ENCODE peak calls at places on chromosome 4, in nine cellular contexts. One of them, this sample, is unnamed.

GRCh38 chr4:48436318-48436717 is 46.8 kb upstream of the SLC10A4 start:
- DNase-seq in B cell: no peak
- DNase-seq in caudate nucleus: no peak
- DNase-seq in iris pigment epithelial cell: no peak
- DNase-seq in AG20443: no peak
- DNase-seq in aorta: no peak
- DNase-seq in bronchial epithelial cell: no peak
- DNase-seq in substantia nigra: no peak
- DNase-seq in HepG2: no peak
- DNase-seq in this sample: no peak

GRCh38 chr4:181823183-181823582 is 420.0 kb upstream of the TENM3 start:
- DNase-seq in aorta: no peak
- DNase-seq in HepG2: no peak
- DNase-seq in bronchial epithelial cell: no peak
- DNase-seq in B cell: no peak
- DNase-seq in iris pigment epithelial cell: no peak
- DNase-seq in caudate nucleus: no peak
- DNase-seq in substantia nigra: no peak
- DNase-seq in AG20443: no peak
- DNase-seq in this sample: no peak

GRCh38 chr4:57254727-57255126 is 144.5 kb upstream of the IGFBP7 start:
- DNase-seq in B cell: no peak
- DNase-seq in substantia nigra: no peak
- DNase-seq in iris pigment epithelial cell: no peak
- DNase-seq in bronchial epithelial cell: no peak
- DNase-seq in caudate nucleus: no peak
- DNase-seq in HepG2: no peak
- DNase-seq in aorta: no peak
- DNase-seq in AG20443: no peak
- DNase-seq in this sample: no peak

GRCh38 chr4:8093587-8094274 is 64.9 kb downstream of the ABLIM2 start:
- DNase-seq in substantia nigra: no peak
- DNase-seq in HepG2: no peak
- DNase-seq in AG20443: no peak
- DNase-seq in B cell: no peak
- DNase-seq in iris pigment epithelial cell: no peak
- DNase-seq in aorta: no peak
- DNase-seq in caudate nucleus: no peak
- DNase-seq in bronchial epithelial cell: no peak
- DNase-seq in this sample: no peak

GRCh38 chr4:152581536-152582160 is 45.8 kb upstream of the FBXW7 start:
- DNase-seq in HepG2: no peak
- DNase-seq in iris pigment epithelial cell: peak; percentile 49
- DNase-seq in caudate nucleus: no peak
- DNase-seq in aorta: no peak
- DNase-seq in substantia nigra: no peak
- DNase-seq in AG20443: no peak
- DNase-seq in B cell: no peak
- DNase-seq in bronchial epithelial cell: no peak
- DNase-seq in this sample: no peak

GRCh38 chr4:99462875-99463464 is 27.8 kb upstream of the ADH7 start:
- DNase-seq in iris pigment epithelial cell: peak; percentile 73
- DNase-seq in caudate nucleus: peak; percentile 79
- DNase-seq in AG20443: peak; percentile 84
- DNase-seq in aorta: no peak
- DNase-seq in HepG2: peak; percentile 66
- DNase-seq in substantia nigra: peak; percentile 17
- DNase-seq in bronchial epithelial cell: peak; percentile 77
- DNase-seq in B cell: peak; percentile 57
- DNase-seq in this sample: peak; percentile 34

GRCh38 chr4:16198271-16198670 is 28.0 kb downstream of the TAPT1 start:
- DNase-seq in AG20443: no peak
- DNase-seq in B cell: no peak
- DNase-seq in substantia nigra: no peak
- DNase-seq in HepG2: no peak
- DNase-seq in bronchial epithelial cell: no peak
- DNase-seq in aorta: no peak
- DNase-seq in iris pigment epithelial cell: no peak
- DNase-seq in caudate nucleus: no peak
- DNase-seq in this sample: no peak

GRCh38 chr4:185859106-185859505 is 47.1 kb upstream of the SORBS2 start:
- DNase-seq in B cell: no peak
- DNase-seq in iris pigment epithelial cell: peak; percentile 65
- DNase-seq in substantia nigra: no peak
- DNase-seq in aorta: no peak
- DNase-seq in AG20443: no peak
- DNase-seq in HepG2: no peak
- DNase-seq in caudate nucleus: no peak
- DNase-seq in bronchial epithelial cell: no peak
- DNase-seq in this sample: no peak

This sample was measured in nucleus accumbens.